ENCODE peak calls at places on chromosomes 4 and X, in five cellular contexts. L, R, N, E and O are unnamed samples.
A peak's percentile ranks its signal among the peaks of the same experiment; 100 is the strongest.

GRCh38 chrX:115535421-115535820 is 25.6 kb upstream of the PLS3 start:
- DNase-seq in L (no peak), R (no peak), N (no peak), E (no peak), O (no peak)

GRCh38 chr4:145351922-145352321 is 129.7 kb upstream of the SMAD1 start:
- DNase-seq in L (no peak), R (no peak), N (no peak), E (no peak), O (no peak)

GRCh38 chr4:74969507-74970474 is 36.9 kb downstream of the PARM1 start:
- DNase-seq in L (no peak), R (no peak), N (no peak), E (no peak), O (no peak)

GRCh38 chr4:156138781-156139280 is 185.2 kb upstream of the CTSO start:
- DNase-seq in L (no peak), R (no peak), N (no peak), E (no peak), O (no peak)

GRCh38 chrX:77442728-77443127 is 4.5 kb upstream of the FGF16 start:
- DNase-seq in L (peak; percentile 44), R (peak; percentile 93), N (peak; percentile 40), E (peak; percentile 11), O (no peak)

GRCh38 chr4:87973283-87974169 is 2.0 kb upstream of the SPP1 start:
- DNase-seq in L (peak; percentile 90), R (peak; percentile 94), N (peak; percentile 63), E (peak; percentile 13), O (no peak)

GRCh38 chrX:123561439-123562215 is 171.2 kb downstream of the THOC2 start:
- DNase-seq in L (no peak), R (no peak), N (no peak), E (no peak), O (no peak)

GRCh38 chr4:7170012-7170411 is 22.3 kb upstream of the SORCS2 start:
- DNase-seq in L (no peak), R (no peak), N (no peak), E (no peak), O (no peak)

GRCh38 chr4:166637816-166638215 is 596.5 kb downstream of the SPOCK3 start:
- DNase-seq in L (no peak), R (no peak), N (no peak), E (no peak), O (no peak)

GRCh38 chr4:5592272-5592671 is 116.1 kb downstream of the EVC2 start:
- DNase-seq in L (no peak), R (no peak), N (no peak), E (no peak), O (no peak)

GRCh38 chr4:149785686-149786431 is 29.8 kb downstream of the IQCM start:
- DNase-seq in L (peak; percentile 38), R (peak; percentile 64), N (no peak), E (no peak), O (no peak)

GRCh38 chrX:56025872-56026571 is 206.1 kb upstream of the KLF8 start:
- DNase-seq in L (no peak), R (no peak), N (no peak), E (no peak), O (no peak)

GRCh38 chr4:336099-336892 is 1.3 kb upstream of the ZNF141 start:
- DNase-seq in L (no peak), R (no peak), N (peak; percentile 26), E (no peak), O (no peak)

GRCh38 chr4:78627046-78627965 is 75.7 kb downstream of the ANXA3 start:
- DNase-seq in L (no peak), R (no peak), N (no peak), E (no peak), O (no peak)

GRCh38 chrX:45758738-45759397 is 558.2 kb upstream of the DIPK2B start:
- DNase-seq in L (no peak), R (peak; percentile 39), N (no peak), E (no peak), O (no peak)

GRCh38 chr4:14640476-14640875 is 361.8 kb upstream of the CPEB2 start:
- DNase-seq in L (no peak), R (no peak), N (no peak), E (no peak), O (no peak)

GRCh38 chrX:9788908-9789307 is 2.7 kb downstream of the SHROOM2 start:
- DNase-seq in L (peak; percentile 1), R (no peak), N (no peak), E (no peak), O (peak; percentile 73)

GRCh38 chr4:112523764-112524505 is 8.0 kb upstream of the NEUROG2 start:
- DNase-seq in L (peak; percentile 50), R (no peak), N (no peak), E (peak; percentile 30), O (no peak)

GRCh38 chrX:69154051-69154450 is 11.2 kb downstream of the PJA1 start:
- DNase-seq in L (no peak), R (no peak), N (no peak), E (no peak), O (no peak)

GRCh38 chr4:141246243-141246642 is 25.5 kb downstream of the ZNF330 start:
- DNase-seq in L (peak; percentile 73), R (peak; percentile 72), N (no peak), E (no peak), O (no peak)

DNA sequence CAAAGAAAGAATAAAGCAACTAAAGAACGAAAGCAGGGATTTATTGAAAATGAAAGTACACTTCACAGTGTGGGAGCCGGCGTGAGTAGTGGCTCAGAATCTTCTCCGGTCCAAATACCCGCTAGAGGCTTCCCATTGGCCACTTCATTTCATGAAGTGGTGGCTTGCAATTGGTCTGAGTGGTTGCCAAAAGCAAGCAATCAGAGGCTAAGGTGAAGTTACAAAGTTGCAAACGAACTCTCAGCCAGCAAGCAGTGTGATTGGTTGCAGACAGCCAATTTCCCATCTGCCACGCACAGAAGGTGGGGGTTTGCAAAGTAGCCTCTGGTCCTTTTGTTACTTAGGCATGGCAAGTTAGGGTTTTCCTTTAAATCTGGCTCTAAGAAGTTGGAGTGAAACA is 6.7 kb upstream of the CLOCK start:
- DNase-seq in L (peak; percentile 74), R (peak; percentile 48), N (peak; percentile 45), E (no peak), O (peak; percentile 10)
- H3K4me3 ChIP-seq in L (peak overlapping the region; percentile 32), R (no peak overlapping the region), N (peak overlapping the region; percentile 10), E (no peak overlapping the region), O (peak overlapping the region; percentile 24)

DNA sequence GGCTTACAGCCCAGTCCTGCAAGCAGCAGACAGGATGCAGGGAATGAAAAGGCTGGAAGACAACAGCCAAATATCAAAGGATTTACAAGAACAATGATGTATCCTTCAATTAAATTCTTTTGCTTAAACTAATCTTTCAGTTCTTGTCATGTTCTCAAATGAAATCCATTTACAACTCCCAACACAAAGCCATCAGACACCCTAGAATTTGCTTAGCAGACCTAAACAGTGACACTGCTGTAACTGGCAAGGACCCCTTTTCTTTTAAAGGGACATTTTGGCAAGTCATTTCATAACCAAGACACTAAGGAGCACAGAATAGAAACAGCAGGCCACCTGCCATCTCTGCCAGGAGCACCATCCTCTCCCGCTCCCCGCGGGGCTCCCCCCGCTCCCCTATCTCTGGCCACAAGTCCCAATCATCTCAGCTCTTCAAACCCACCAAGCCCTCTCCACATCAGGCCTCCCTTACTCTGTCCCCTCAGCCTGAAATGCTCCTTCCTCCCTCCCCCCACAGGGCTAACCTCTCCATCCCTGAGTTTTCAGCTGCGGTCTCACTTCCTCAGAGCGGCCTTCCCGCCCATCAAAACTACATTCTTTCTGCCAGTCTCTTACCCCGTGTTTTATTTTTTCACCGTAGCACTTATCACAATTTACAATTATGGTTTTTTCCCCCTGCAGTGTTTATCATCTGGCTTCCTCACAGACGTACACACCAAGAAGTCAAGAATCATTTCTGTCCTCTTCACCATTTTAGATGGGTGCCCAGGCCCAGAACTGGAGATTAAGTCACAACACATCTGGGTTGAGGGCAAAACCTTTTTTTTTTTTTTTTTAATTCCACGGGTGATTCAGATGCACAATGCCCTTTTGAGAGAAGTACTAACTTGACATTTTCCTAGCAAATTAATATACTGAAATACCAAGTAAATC is 45.8 kb downstream of the TSPAN5 start:
- DNase-seq in L (no peak), R (no peak), N (no peak), E (no peak), O (no peak)
- H3K4me1 ChIP-seq in L (peaks cover 11% of the 10 kb centered on the region), R (peaks cover 58% of the 10 kb centered on the region), N (no peaks in the 10 kb centered on the region), E (no peaks in the 10 kb centered on the region), O (no peaks in the 10 kb centered on the region)

GRCh38 chr4:73669410-73670183 is 49.4 kb upstream of the RASSF6 start:
- DNase-seq in L (no peak), R (no peak), N (peak; percentile 58), E (no peak), O (no peak)

GRCh38 chr4:73674451-73674919 is 54.2 kb upstream of the RASSF6 start:
- DNase-seq in L (no peak), R (no peak), N (peak; percentile 89), E (no peak), O (no peak)

GRCh38 chr4:73664470-73664869 is 44.2 kb upstream of the RASSF6 start:
- DNase-seq in L (no peak), R (no peak), N (no peak), E (no peak), O (no peak)

GRCh38 chr4:73673286-73673685 is 53.0 kb upstream of the RASSF6 start:
- DNase-seq in L (no peak), R (no peak), N (no peak), E (no peak), O (no peak)

DNA sequence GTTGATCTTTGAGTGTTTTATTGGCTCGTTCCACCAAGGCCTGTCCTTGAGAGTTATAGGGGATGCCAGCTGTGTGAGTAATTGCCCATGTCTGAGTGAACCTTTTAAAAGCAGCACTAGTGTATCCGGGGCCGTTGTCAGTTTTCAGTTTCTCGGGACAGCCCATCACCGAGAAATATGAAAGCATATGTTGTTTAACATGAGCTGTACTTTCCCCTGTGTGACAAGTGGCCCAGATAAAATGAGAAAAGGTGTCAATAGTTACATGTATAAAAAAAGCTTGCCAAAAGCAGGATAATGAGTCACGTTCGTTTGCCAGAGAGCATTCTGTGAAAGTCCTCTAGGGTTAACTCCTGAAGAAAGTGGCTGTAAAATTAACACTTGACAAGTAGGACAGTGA is 48.6 kb upstream of the RASSF6 start:
- DNase-seq in L (no peak), R (peak; percentile 43), N (peak; percentile 63), E (no peak), O (no peak)
- H3K4me3 ChIP-seq in L (no peak overlapping the region), R (peak overlapping the region; percentile 15), N (peak overlapping the region; percentile 34), E (no peak overlapping the region), O (no peak overlapping the region)

DNA sequence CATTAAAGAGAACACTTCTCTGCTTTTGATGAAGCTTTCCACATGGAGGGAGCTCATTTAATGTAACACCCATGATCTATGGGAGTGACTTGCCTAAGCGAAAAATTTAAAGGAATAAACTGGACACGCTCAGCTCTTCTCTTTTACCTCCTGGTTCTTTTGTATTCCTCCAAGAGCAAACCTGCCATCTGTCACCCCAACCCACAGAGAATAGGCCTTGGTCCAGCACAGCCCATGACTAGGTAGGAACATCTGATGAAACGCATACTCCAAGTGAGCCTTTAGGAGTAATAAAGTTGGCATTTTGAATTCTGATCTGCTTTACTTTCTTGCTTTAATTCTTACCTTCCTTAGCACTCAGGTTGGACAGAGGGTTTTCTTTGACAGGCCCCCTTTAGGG is 389.0 kb downstream of the HNRNPD start:
- DNase-seq in L (no peak), R (no peak), N (no peak), E (no peak), O (no peak)
- H3K4me1 ChIP-seq in L (no peaks in the 10 kb centered on the region), R (no peaks in the 10 kb centered on the region), N (no peaks in the 10 kb centered on the region), E (no peaks in the 10 kb centered on the region), O (no peaks in the 10 kb centered on the region)

GRCh38 chr4:121156822-121157769 is 7.0 kb downstream of the TNIP3 start:
- DNase-seq in L (peak; percentile 32), R (peak; percentile 22), N (peak; percentile 36), E (peak; percentile 22), O (no peak)
- H3K4me3 ChIP-seq in L (peak overlapping the region; percentile 35), R (peak overlapping the region; percentile 65), N (peak overlapping the region; percentile 49), E (peak overlapping the region; percentile 60), O (peak overlapping the region; percentile 0)